ENCODE peak calls at places on chromosomes 5 and 9, in six cellular contexts. Z is stimulated activated CD8-positive, alpha-beta memory T cell treated with anti-CD3 and anti-CD28 coated beads, Interleukin-7, amount 100 ng/mL, for 24 hours; D is ACHN; U is COR-L47; E is Calu3; T is NCI-H2081. Q is an unnamed sample.

GRCh38 chr9:88991066-88992030 is at the start of gene S1PR3:
- DNase-seq in Z (peak; percentile 6), D (peak; percentile 18), U (no peak), E (peak; percentile 15), T (no peak), Q (peak; percentile 76)

GRCh38 chr5:139379626-139380449 is 3.3 kb downstream of the SLC23A1 start:
- DNase-seq in Z (no peak), D (no peak), U (no peak), E (no peak), T (no peak), Q (no peak)

GRCh38 chr5:8756498-8757084 is 789.3 kb downstream of the SEMA5A start:
- DNase-seq in Z (no peak), D (peak; percentile 37), U (peak; percentile 22), E (peak; percentile 9), T (peak; percentile 77), Q (no peak)

GRCh38 chr5:109792613-109793012 is 102.9 kb downstream of the MAN2A1 start:
- DNase-seq in Z (no peak), D (no peak), U (no peak), E (no peak), T (no peak), Q (no peak)

GRCh38 chr5:89445106-89445745 is 562.2 kb upstream of the MEF2C start:
- DNase-seq in Z (no peak), D (no peak), U (no peak), E (no peak), T (no peak), Q (no peak)

GRCh38 chr5:10700516-10700915 is 60.5 kb downstream of the DAP start:
- DNase-seq in Z (no peak), D (no peak), U (no peak), E (no peak), T (no peak), Q (no peak)

GRCh38 chr5:74459984-74460383 is 180.5 kb downstream of the ENC1 start:
- DNase-seq in Z (no peak), D (no peak), U (no peak), E (no peak), T (no peak), Q (no peak)

GRCh38 chr9:37309136-37309535 is 113.4 kb upstream of the GRHPR start:
- DNase-seq in Z (no peak), D (no peak), U (peak; percentile 16), E (no peak), T (peak; percentile 14), Q (no peak)

GRCh38 chr9:33818832-33819500 is 2.0 kb downstream of the UBE2R2 start:
- DNase-seq in Z (no peak), D (no peak), U (no peak), E (no peak), T (no peak), Q (no peak)

GRCh38 chr5:132253008-132253441 is 4.5 kb upstream of the PDLIM4 start:
- DNase-seq in Z (no peak), D (no peak), U (peak; percentile 56), E (no peak), T (no peak), Q (peak; percentile 67)

GRCh38 chr5:120405291-120405864 is 58.7 kb upstream of the PRR16 start:
- DNase-seq in Z (no peak), D (peak; percentile 8), U (no peak), E (no peak), T (no peak), Q (no peak)

GRCh38 chr5:140220032-140220697 is 45.2 kb downstream of the CYSTM1 start:
- DNase-seq in Z (no peak), D (peak; percentile 72), U (no peak), E (no peak), T (no peak), Q (peak; percentile 46)

GRCh38 chr5:16179511-16179935 is at the start of gene MARCHF11:
- DNase-seq in Z (no peak), D (no peak), U (peak; percentile 60), E (no peak), T (peak; percentile 86), Q (no peak)

GRCh38 chr9:79060726-79061125 is 511.0 kb upstream of the TLE4 start:
- DNase-seq in Z (no peak), D (no peak), U (no peak), E (no peak), T (no peak), Q (no peak)

GRCh38 chr5:163653526-163653925 is 148.1 kb downstream of the MAT2B start:
- DNase-seq in Z (no peak), D (no peak), U (no peak), E (no peak), T (no peak), Q (no peak)

GRCh38 chr5:93883459-93883858 is 142.1 kb upstream of the POU5F2 start:
- DNase-seq in Z (no peak), D (no peak), U (no peak), E (no peak), T (no peak), Q (no peak)

GRCh38 chr9:113228130-113228665 is 6.9 kb downstream of the SLC31A1 start:
- DNase-seq in Z (no peak), D (no peak), U (no peak), E (no peak), T (no peak), Q (no peak)

GRCh38 chr9:78923966-78924659 is 627.2 kb downstream of the PSAT1 start:
- DNase-seq in Z (no peak), D (no peak), U (no peak), E (no peak), T (no peak), Q (no peak)

GRCh38 chr9:119544492-119544891 is 175.3 kb upstream of the BRINP1 start:
- DNase-seq in Z (no peak), D (no peak), U (no peak), E (no peak), T (no peak), Q (no peak)

GRCh38 chr5:95086932-95087818 is 197.7 kb downstream of the MCTP1 start:
- DNase-seq in Z (no peak), D (no peak), U (no peak), E (no peak), T (no peak), Q (no peak)

GRCh38 chr9:134717056-134717455 is 75.5 kb downstream of the COL5A1 start:
- DNase-seq in Z (no peak), D (no peak), U (no peak), E (no peak), T (no peak), Q (no peak)

GRCh38 chr9:131562032-131562959 is 17.0 kb downstream of the PRRT1B start:
- DNase-seq in Z (no peak), D (peak; percentile 6), U (no peak), E (peak; percentile 46), T (no peak), Q (peak; percentile 49)

GRCh38 chr5:138594305-138595058 is 19.3 kb upstream of the HSPA9 start:
- DNase-seq in Z (no peak), D (no peak), U (no peak), E (no peak), T (no peak), Q (no peak)

GRCh38 chr5:148063861-148064260 is at the start of gene SPINK5:
- DNase-seq in Z (no peak), D (no peak), U (no peak), E (no peak), T (no peak), Q (no peak)

GRCh38 chr5:102682102-102682647 is 72.9 kb upstream of the PAM start:
- DNase-seq in Z (no peak), D (no peak), U (no peak), E (no peak), T (no peak), Q (no peak)

GRCh38 chr5:131671994-131672655 is 37.1 kb upstream of the RAPGEF6 start:
- DNase-seq in Z (no peak), D (no peak), U (no peak), E (no peak), T (peak; percentile 2), Q (no peak)

GRCh38 chr9:71980266-71981018 is 69.0 kb downstream of the C9orf85 start:
- DNase-seq in Z (no peak), D (no peak), U (no peak), E (no peak), T (no peak), Q (no peak)

GRCh38 chr9:127203501-127204327 is 60.9 kb upstream of the GARNL3 start:
- DNase-seq in Z (no peak), D (no peak), U (no peak), E (no peak), T (no peak), Q (no peak)

GRCh38 chr5:95620870-95621838 is 1.3 kb downstream of the GPR150 start:
- DNase-seq in Z (no peak), D (no peak), U (peak; percentile 80), E (peak; percentile 50), T (peak; percentile 60), Q (peak; percentile 31)

GRCh38 chr5:9468070-9468388 is 77.8 kb downstream of the SEMA5A start:
- DNase-seq in Z (no peak), D (peak; percentile 29), U (no peak), E (no peak), T (no peak), Q (no peak)

GRCh38 chr5:173638631-173639030 is 22.2 kb upstream of the BOD1 start:
- DNase-seq in Z (no peak), D (no peak), U (no peak), E (no peak), T (no peak), Q (no peak)

GRCh38 chr5:10454591-10455272 is 13.1 kb downstream of the ROPN1L start:
- DNase-seq in Z (no peak), D (peak; percentile 25), U (no peak), E (no peak), T (no peak), Q (peak; percentile 63)

GRCh38 chr5:176619203-176619568 is 9.2 kb upstream of the GPRIN1 start:
- DNase-seq in Z (peak; percentile 71), D (peak; percentile 79), U (no peak), E (peak; percentile 86), T (peak; percentile 69), Q (no peak)

GRCh38 chr9:92524881-92525280 is 10.9 kb downstream of the ECM2 start:
- DNase-seq in Z (no peak), D (no peak), U (no peak), E (no peak), T (no peak), Q (no peak)

GRCh38 chr5:148807845-148808244 is 18.6 kb upstream of the ADRB2 start:
- DNase-seq in Z (no peak), D (no peak), U (no peak), E (no peak), T (no peak), Q (no peak)

GRCh38 chr5:165630211-165630866 is 2124.9 kb downstream of the MAT2B start:
- DNase-seq in Z (no peak), D (peak; percentile 54), U (peak; percentile 32), E (peak; percentile 75), T (peak; percentile 72), Q (peak; percentile 31)

GRCh38 chr9:36306481-36307306 is 48.4 kb upstream of the GNE start:
- DNase-seq in Z (no peak), D (no peak), U (peak; percentile 2), E (no peak), T (peak; percentile 71), Q (no peak)

GRCh38 chr9:6484210-6484609 is 71.2 kb downstream of the UHRF2 start:
- DNase-seq in Z (no peak), D (no peak), U (no peak), E (no peak), T (no peak), Q (no peak)

GRCh38 chr9:103364753-103365152 is 369.6 kb downstream of the CYLC2 start:
- DNase-seq in Z (no peak), D (peak; percentile 86), U (no peak), E (peak; percentile 48), T (no peak), Q (peak; percentile 5)

Q was measured in PC-9.